ENCODE peak calls at places on chromosome 16, in six cellular contexts. N is cardiac fibroblast, M is neuronal stem cell, U is stomach, Q is OCI-LY7, I is thoracic aorta. Y is an unnamed sample.

GRCh38 chr16:54346046-54346445 is 59.5 kb upstream of the IRX3 start:
- DNase-seq in N (peak; percentile 56), M (no peak), U (no peak), Q (no peak), I (no peak), Y (no peak)

GRCh38 chr16:24701521-24701951 is 27.9 kb upstream of the TNRC6A start:
- DNase-seq in N (peak; percentile 46), M (no peak), U (no peak), Q (no peak), I (no peak), Y (no peak)

GRCh38 chr16:11219188-11219587 is 36.8 kb downstream of the SOCS1 start:
- DNase-seq in N (no peak), M (no peak), U (no peak), Q (no peak), I (no peak), Y (no peak)

GRCh38 chr16:85286970-85287814 is 174.9 kb upstream of the CIBAR2 start:
- DNase-seq in N (peak; percentile 32), M (no peak), U (no peak), Q (no peak), I (peak; percentile 28), Y (no peak)

GRCh38 chr16:2803545-2804195 is 5.4 kb downstream of the PRSS41 start:
- DNase-seq in N (no peak), M (no peak), U (no peak), Q (no peak), I (no peak), Y (no peak)

GRCh38 chr16:66948034-66948821 is 12.8 kb upstream of the CES3 start:
- DNase-seq in N (no peak), M (no peak), U (peak; percentile 31), Q (no peak), I (no peak), Y (peak; percentile 53)

GRCh38 chr16:27723711-27724490 is 174.0 kb downstream of the KATNIP start:
- DNase-seq in N (no peak), M (no peak), U (no peak), Q (no peak), I (no peak), Y (no peak)

GRCh38 chr16:21684199-21684598 is 20.4 kb downstream of the OTOA start:
- DNase-seq in N (peak; percentile 13), M (no peak), U (no peak), Q (peak; percentile 32), I (no peak), Y (no peak)

GRCh38 chr16:3009568-3010390 is 2.9 kb upstream of the CLDN9 start:
- DNase-seq in N (no peak), M (no peak), U (peak; percentile 80), Q (no peak), I (no peak), Y (no peak)

GRCh38 chr16:9867176-9867575 is 315.1 kb downstream of the GRIN2A start:
- DNase-seq in N (no peak), M (no peak), U (no peak), Q (no peak), I (no peak), Y (no peak)

GRCh38 chr16:78695371-78695770 is 595.9 kb downstream of the WWOX start:
- DNase-seq in N (no peak), M (no peak), U (no peak), Q (no peak), I (no peak), Y (no peak)

GRCh38 chr16:52976539-52977167 is 76.0 kb downstream of the CHD9NB start:
- DNase-seq in N (peak; percentile 36), M (no peak), U (no peak), Q (peak; percentile 49), I (no peak), Y (no peak)

GRCh38 chr16:88920618-88921602 is 54.5 kb upstream of the PABPN1L start:
- DNase-seq in N (peak; percentile 71), M (no peak), U (peak; percentile 58), Q (no peak), I (no peak), Y (no peak)

GRCh38 chr16:55710466-55710865 is 54.7 kb downstream of the SLC6A2 start:
- DNase-seq in N (peak; percentile 3), M (peak; percentile 29), U (no peak), Q (no peak), I (no peak), Y (no peak)

GRCh38 chr16:24580665-24581064 is 41.3 kb downstream of the RBBP6 start:
- DNase-seq in N (peak; percentile 67), M (no peak), U (no peak), Q (no peak), I (no peak), Y (no peak)

GRCh38 chr16:86517652-86518258 is 7.4 kb downstream of the FOXF1 start:
- DNase-seq in N (peak; percentile 65), M (peak; percentile 51), U (peak; percentile 46), Q (peak; percentile 25), I (no peak), Y (no peak)

GRCh38 chr16:87680272-87680644 is 78.0 kb downstream of the JPH3 start:
- DNase-seq in N (no peak), M (no peak), U (no peak), Q (no peak), I (no peak), Y (no peak)

GRCh38 chr16:50259334-50260205 is 6.8 kb upstream of the ADCY7 start:
- DNase-seq in N (peak; percentile 55), M (peak; percentile 57), U (peak; percentile 26), Q (no peak), I (no peak), Y (no peak)

GRCh38 chr16:79009911-79010310 is 590.6 kb downstream of the MAF start:
- DNase-seq in N (no peak), M (no peak), U (no peak), Q (no peak), I (no peak), Y (no peak)

GRCh38 chr16:55297910-55298175 is 26.2 kb upstream of the IRX6 start:
- DNase-seq in N (no peak), M (no peak), U (no peak), Q (no peak), I (no peak), Y (no peak)

GRCh38 chr16:86547286-86547685 is 7.7 kb downstream of the MTHFSD start:
- DNase-seq in N (no peak), M (no peak), U (no peak), Q (no peak), I (no peak), Y (no peak)

GRCh38 chr16:74901606-74902005 is 83.3 kb downstream of the WDR59 start:
- DNase-seq in N (no peak), M (no peak), U (no peak), Q (no peak), I (no peak), Y (no peak)

GRCh38 chr16:67977469-67978227 is 2.7 kb downstream of the DPEP3 start:
- DNase-seq in N (no peak), M (no peak), U (no peak), Q (no peak), I (no peak), Y (no peak)

GRCh38 chr16:78515421-78515820 is 416.0 kb downstream of the WWOX start:
- DNase-seq in N (no peak), M (no peak), U (no peak), Q (no peak), I (no peak), Y (no peak)

DNA sequence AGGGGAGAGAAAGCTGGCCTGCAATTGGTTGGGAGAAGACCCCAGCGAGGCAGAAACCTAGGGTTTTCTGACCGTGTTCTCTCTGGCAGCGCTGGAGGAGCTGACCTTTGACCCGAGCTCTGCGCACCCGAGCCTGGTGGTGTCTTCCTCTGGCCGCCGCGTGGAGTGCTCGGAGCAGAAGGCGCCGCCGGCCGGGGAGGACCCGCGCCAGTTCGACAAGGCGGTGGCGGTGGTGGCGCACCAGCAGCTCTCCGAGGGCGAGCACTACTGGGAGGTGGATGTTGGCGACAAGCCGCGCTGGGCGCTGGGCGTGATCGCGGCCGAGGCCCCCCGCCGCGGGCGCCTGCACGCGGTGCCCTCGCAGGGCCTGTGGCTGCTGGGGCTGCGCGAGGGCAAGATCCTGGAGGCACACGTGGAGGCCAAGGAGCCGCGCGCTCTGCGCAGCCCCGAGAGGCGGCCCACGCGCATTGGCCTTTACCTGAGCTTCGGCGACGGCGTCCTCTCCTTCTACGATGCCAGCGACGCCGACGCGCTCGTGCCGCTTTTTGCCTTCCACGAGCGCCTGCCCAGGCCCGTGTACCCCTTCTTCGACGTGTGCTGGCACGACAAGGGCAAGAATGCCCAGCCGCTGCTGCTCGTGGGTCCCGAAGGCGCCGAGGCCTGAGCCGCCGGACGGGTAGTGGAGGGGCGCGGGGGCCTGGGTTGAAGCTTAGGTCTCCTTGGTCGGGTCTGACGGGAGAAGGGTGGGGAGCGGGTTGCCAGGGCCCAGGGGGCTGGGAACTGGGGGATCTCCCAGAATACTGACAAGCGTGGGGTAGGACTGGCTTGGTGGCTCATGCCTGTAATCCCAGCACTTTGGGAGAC is 7.4 kb upstream of the PYDC1 start:
- DNase-seq in N (no peak), M (no peak), U (no peak), Q (no peak), I (no peak), Y (no peak)
- H3K4me3 ChIP-seq in N (no peak overlapping the region), M (no peak overlapping the region), U (no peak overlapping the region), Q (no peak overlapping the region), I (no peak overlapping the region), Y (no peak overlapping the region)

DNA sequence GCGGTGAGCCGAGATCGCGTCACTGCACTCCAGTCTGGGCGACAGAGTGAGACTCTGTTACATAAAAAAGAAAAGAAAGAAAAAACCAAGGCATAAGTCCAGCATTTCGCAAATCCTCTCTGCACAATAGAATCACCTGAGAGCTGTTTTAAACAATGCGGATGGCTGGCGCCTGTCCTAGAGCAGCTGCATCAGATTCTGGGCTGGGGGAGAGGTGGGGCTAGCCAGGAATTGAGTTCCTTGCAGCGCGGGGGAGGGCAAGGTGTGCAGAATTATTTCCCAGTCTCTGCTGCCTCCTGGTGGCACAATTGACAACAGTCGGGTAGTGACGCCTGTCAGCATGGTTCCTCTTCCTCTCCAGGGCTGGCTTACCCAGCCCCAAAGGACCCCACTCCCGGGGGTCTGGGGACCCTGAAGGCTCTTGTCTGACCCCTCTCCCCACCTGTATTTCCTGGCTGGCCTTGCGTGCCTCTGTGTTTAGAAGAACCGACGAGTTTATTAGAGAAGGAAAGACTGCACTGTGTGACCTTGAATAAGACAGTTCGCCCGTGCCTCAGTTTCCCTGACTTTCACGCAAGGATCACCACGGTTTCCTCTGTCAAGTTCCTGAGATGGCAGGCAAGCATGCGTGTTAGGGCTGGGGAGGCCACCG is 41.1 kb upstream of the PLCG2 start:
- DNase-seq in N (peak; percentile 92), M (peak; percentile 76), U (peak; percentile 92), Q (peak; percentile 92), I (peak; percentile 24), Y (peak; percentile 74)
- H3K4me3 ChIP-seq in N (no peak overlapping the region), M (no peak overlapping the region), U (peak overlapping the region; percentile 31), Q (peak overlapping the region; percentile 71), I (peak overlapping the region; percentile 60), Y (peak overlapping the region; percentile 58)

GRCh38 chr16:63614421-63614820 is 1507.4 kb downstream of the CDH11 start:
- DNase-seq in N (no peak), M (no peak), U (no peak), Q (no peak), I (no peak), Y (no peak)
- H3K4me3 ChIP-seq in N (no peak overlapping the region), M (no peak overlapping the region), U (no peak overlapping the region), Q (no peak overlapping the region), I (no peak overlapping the region), Y (no peak overlapping the region)

GRCh38 chr16:73418051-73418450 is 370.1 kb upstream of the ZFHX3 start:
- DNase-seq in N (no peak), M (no peak), U (no peak), Q (no peak), I (no peak), Y (no peak)

GRCh38 chr16:73414636-73415035 is 366.7 kb upstream of the ZFHX3 start:
- DNase-seq in N (no peak), M (no peak), U (no peak), Q (no peak), I (no peak), Y (no peak)

GRCh38 chr16:73418746-73419145 is 370.8 kb upstream of the ZFHX3 start:
- DNase-seq in N (no peak), M (no peak), U (no peak), Q (no peak), I (no peak), Y (no peak)

GRCh38 chr16:73420244-73421040 is 372.5 kb upstream of the ZFHX3 start:
- DNase-seq in N (no peak), M (no peak), U (no peak), Q (no peak), I (no peak), Y (no peak)
- H3K4me3 ChIP-seq in N (no peak overlapping the region), M (no peak overlapping the region), U (no peak overlapping the region), Q (no peak overlapping the region), I (peak overlapping the region; percentile 12), Y (no peak overlapping the region)

Y was measured in GM06990.